ENCODE peak calls at places on chromosomes 13 and 19, in five cellular contexts. L is H1, Y is stomach, N is right lobe of liver, H is A549. R is an unnamed sample.

GRCh38 chr13:44368599-44369368 is 4.8 kb upstream of the SERP2 start:
- DNase-seq in Y (no peak), L (no peak), H (no peak), N (no peak), R (peak; percentile 62)

GRCh38 chr13:111976474-111977183 is 90.3 kb upstream of the SOX1 start:
- DNase-seq in L (no peak), H (no peak), N (no peak), Y (no peak), R (no peak)

GRCh38 chr13:112532837-112533745 is 54.9 kb downstream of the TUBGCP3 start:
- DNase-seq in H (no peak), N (peak; percentile 65), Y (no peak), L (peak; percentile 36), R (no peak)

GRCh38 chr13:33281951-33282595 is 3.5 kb downstream of the STARD13 start:
- DNase-seq in Y (no peak), L (no peak), N (no peak), H (no peak), R (no peak)

GRCh38 chr13:36370108-36370429 is 23.9 kb upstream of the SPART start:
- DNase-seq in H (no peak), L (no peak), Y (no peak), N (no peak), R (no peak)

GRCh38 chr13:71661921-71662320 is 205.1 kb downstream of the DACH1 start:
- DNase-seq in Y (no peak), L (no peak), N (no peak), H (no peak), R (no peak)

GRCh38 chr13:86900906-86901305 is 770.3 kb upstream of the SLITRK5 start:
- DNase-seq in L (no peak), Y (no peak), H (no peak), N (no peak), R (no peak)

GRCh38 chr19:12939292-12939606 is 840 bp downstream of the CALR start:
- DNase-seq in H (no peak), N (no peak), L (no peak), Y (no peak), R (peak; percentile 28)

GRCh38 chr19:8363803-8364771 is at the start of gene ANGPTL4:
- DNase-seq in N (peak; percentile 89), L (peak; percentile 85), Y (peak; percentile 82), H (peak; percentile 69), R (peak; percentile 78)

GRCh38 chr13:99351772-99352171 is 44.6 kb upstream of the GPR183 start:
- DNase-seq in L (peak; percentile 20), H (no peak), N (no peak), Y (no peak), R (no peak)

GRCh38 chr19:28980236-28980868 is 232.6 kb downstream of the UQCRFS1 start:
- DNase-seq in N (no peak), Y (no peak), L (no peak), H (no peak), R (no peak)

GRCh38 chr13:98384739-98385138 is 192.2 kb downstream of the STK24 start:
- DNase-seq in H (no peak), N (no peak), L (no peak), Y (no peak), R (no peak)

GRCh38 chr13:74461011-74461410 is 326.8 kb upstream of the KLF12 start:
- DNase-seq in L (no peak), Y (no peak), H (no peak), N (no peak), R (no peak)

GRCh38 chr13:98202026-98202425 is 25.0 kb upstream of the RNF113B start:
- DNase-seq in Y (peak; percentile 43), L (no peak), H (no peak), N (peak; percentile 83), R (peak; percentile 36)

GRCh38 chr13:47117268-47117667 is 220.4 kb upstream of the HTR2A start:
- DNase-seq in L (no peak), H (no peak), N (no peak), Y (no peak), R (no peak)

GRCh38 chr19:1538978-1539377 is 15.1 kb downstream of the PLK5 start:
- DNase-seq in L (no peak), N (no peak), H (no peak), Y (no peak), R (no peak)

GRCh38 chr19:45025264-45025663 is 13.6 kb upstream of the CLASRP start:
- DNase-seq in N (no peak), L (no peak), H (no peak), Y (no peak), R (no peak)
- TF ChIP-seq POLR2A in N (no peak), L (no peak), H (no peak), Y (no peak), R (no peak)

GRCh38 chr19:4059493-4059880 is 7.2 kb downstream of the ZBTB7A start:
- DNase-seq in Y (peak; percentile 70), N (no peak), L (no peak), H (no peak), R (peak; percentile 85)

GRCh38 chr19:4060621-4061177 is 6.0 kb downstream of the ZBTB7A start:
- DNase-seq in N (no peak), H (no peak), Y (no peak), L (no peak), R (peak; percentile 59)

GRCh38 chr19:4059931-4060620 is 6.6 kb downstream of the ZBTB7A start:
- DNase-seq in N (no peak), L (no peak), Y (peak; percentile 73), H (no peak), R (peak; percentile 90)

GRCh38 chr19:4058696-4059492 is 7.8 kb downstream of the ZBTB7A start:
- DNase-seq in Y (no peak), H (no peak), N (no peak), L (no peak), R (peak; percentile 40)

GRCh38 chr19:4057913-4058695 is 8.6 kb downstream of the ZBTB7A start:
- DNase-seq in N (peak; percentile 88), Y (peak; percentile 81), H (peak; percentile 74), L (no peak), R (peak; percentile 87)
- TF ChIP-seq CTCF in N (no peak), Y (no peak), H (no peak), L (no peak), R (no peak)

GRCh38 chr13:21478881-21479808 is 20.0 kb upstream of the ZDHHC20 start:
- DNase-seq in Y (no peak), H (no peak), N (no peak), L (no peak), R (peak; percentile 30)
- TF ChIP-seq POLR2A in Y (no peak), H (no peak), N (no peak), L (no peak), R (no peak)

DNA sequence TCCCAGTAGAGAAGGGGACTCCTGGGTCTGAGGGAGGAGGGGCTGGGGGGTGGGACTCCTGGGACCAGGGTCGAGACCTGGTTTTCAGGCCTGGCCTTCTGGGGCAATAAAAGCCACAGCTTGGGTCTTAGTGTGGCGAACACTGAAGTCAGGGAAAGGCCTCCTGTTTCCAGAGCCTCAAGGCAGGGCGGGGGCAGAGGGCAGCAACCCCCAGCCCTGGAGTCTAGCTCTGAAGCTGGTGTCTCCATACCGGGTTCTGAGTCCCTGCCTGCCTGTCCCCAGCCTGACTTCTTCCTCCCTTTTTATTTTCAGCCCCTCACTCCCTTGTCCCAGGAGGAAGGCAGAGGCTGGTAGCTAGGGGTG is 291 bp upstream of the GRIN2D start:
- DNase-seq in H (no peak), Y (no peak), L (no peak), N (no peak), R (no peak)
- TF ChIP-seq CTCF in H (no peak), Y (no peak), L (no peak), N (no peak), R (no peak)

GRCh38 chr19:6970478-6970877 is 50.8 kb downstream of the MBD3L2B start:
- DNase-seq in L (no peak), Y (no peak), N (no peak), H (no peak), R (no peak)

GRCh38 chr19:6970021-6970420 is 51.2 kb downstream of the MBD3L2B start:
- DNase-seq in Y (no peak), N (no peak), H (no peak), L (no peak), R (no peak)

GRCh38 chr19:6967962-6968361 is 53.3 kb downstream of the MBD3L2B start:
- DNase-seq in N (no peak), H (no peak), Y (no peak), L (no peak), R (no peak)

GRCh38 chr19:6969490-6969889 is 51.7 kb downstream of the MBD3L2B start:
- DNase-seq in N (no peak), H (no peak), L (no peak), Y (no peak), R (no peak)

DNA sequence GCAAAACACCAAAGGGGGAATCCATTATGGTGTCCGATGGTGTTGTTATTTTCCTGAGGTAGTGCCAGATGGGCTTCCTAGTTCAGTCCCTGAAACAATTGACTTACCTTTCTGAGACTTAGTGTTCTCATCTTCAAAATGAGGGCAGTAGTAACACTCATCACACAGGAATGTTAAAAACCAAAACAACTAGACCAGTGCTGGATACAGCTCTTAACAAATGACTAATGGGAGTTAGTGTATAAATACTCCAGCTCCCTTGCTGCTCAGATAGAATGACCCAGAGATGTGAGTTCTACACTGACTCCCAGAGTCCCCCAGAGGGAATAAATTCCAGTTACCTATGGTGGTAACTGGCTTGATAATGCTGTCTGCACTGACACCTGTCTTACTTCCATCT is 49.9 kb downstream of the MBD3L2B start:
- DNase-seq in Y (no peak), L (no peak), H (no peak), N (no peak), R (no peak)
- TF ChIP-seq POLR2A in Y (no peak), L (no peak), H (no peak), N (no peak), R (no peak)

GRCh38 chr19:38803543-38803942 is 9.2 kb downstream of the LGALS4 start:
- DNase-seq in Y (no peak), H (no peak), L (no peak), N (no peak), R (no peak)

GRCh38 chr19:38809592-38810252 is 3.0 kb downstream of the LGALS4 start:
- DNase-seq in N (no peak), L (no peak), H (no peak), Y (no peak), R (no peak)

GRCh38 chr19:38805180-38805579 is 7.6 kb downstream of the LGALS4 start:
- DNase-seq in N (no peak), Y (no peak), L (no peak), H (peak; percentile 25), R (no peak)

GRCh38 chr19:38808741-38809140 is 4.0 kb downstream of the LGALS4 start:
- DNase-seq in L (no peak), Y (no peak), N (no peak), H (no peak), R (no peak)

DNA sequence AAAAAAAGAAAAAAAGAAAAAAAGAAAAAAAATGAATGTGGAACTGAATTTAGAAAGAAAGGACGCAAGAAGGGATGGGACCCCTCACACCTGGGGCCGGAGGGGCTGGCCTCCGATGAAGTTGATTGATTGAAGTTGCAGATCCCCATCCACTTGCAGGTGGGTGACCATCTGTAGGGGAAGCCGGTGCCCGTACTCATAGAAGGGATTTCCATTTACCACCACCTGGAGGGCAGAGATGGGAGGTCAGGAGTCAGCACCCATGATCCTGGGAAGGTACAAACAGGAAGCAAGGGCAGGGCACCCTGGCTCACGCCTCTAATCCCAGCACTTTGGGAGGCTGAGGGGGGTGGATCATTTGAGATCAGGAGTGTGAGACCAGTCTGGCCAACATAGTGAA is 6.4 kb downstream of the LGALS4 start:
- DNase-seq in Y (no peak), L (no peak), N (no peak), H (no peak), R (no peak)
- TF ChIP-seq CTCF in Y (no peak), L (no peak), N (no peak), H (no peak), R (no peak)